ENCODE peak calls at places on chromosomes 6 and 20, in eight cellular contexts. V, J, Y, F, W, X, D and P are unnamed samples.

GRCh38 chr6:107098436-107099307 is 16.6 kb downstream of the BEND3 start:
- DNase-seq in V (no peak), J (peak), Y (no peak), F (no peak), W (peak), X (no peak), D (no peak), P (no peak)

GRCh38 chr6:169933839-169934698 is 182.6 kb downstream of the ERMARD start:
- DNase-seq in V (peak), J (no peak), Y (no peak), F (peak), W (no peak), X (no peak), D (no peak), P (no peak)

GRCh38 chr20:51493346-51493791 is 49.1 kb downstream of the NFATC2 start:
- DNase-seq in V (no peak), J (no peak), Y (no peak), F (no peak), W (no peak), X (peak), D (no peak), P (peak)

GRCh38 chr6:118281291-118281690 is 266.8 kb upstream of the PLN start:
- DNase-seq in V (no peak), J (peak), Y (no peak), F (no peak), W (no peak), X (no peak), D (no peak), P (no peak)

GRCh38 chr6:69232506-69233194 is 564.2 kb downstream of the LMBRD1 start:
- DNase-seq in V (peak), J (peak), Y (peak), F (peak), W (peak), X (no peak), D (peak), P (peak)

GRCh38 chr6:41712651-41713103 is 22.7 kb downstream of the TFEB start:
- DNase-seq in V (peak), J (no peak), Y (peak), F (no peak), W (no peak), X (no peak), D (peak), P (no peak)

GRCh38 chr20:20466341-20466879 is 98.5 kb downstream of the INSM1 start:
- DNase-seq in V (no peak), J (no peak), Y (peak), F (no peak), W (peak), X (no peak), D (no peak), P (no peak)

GRCh38 chr6:38688579-38689087 is 14.3 kb downstream of the GLO1 start:
- DNase-seq in V (no peak), J (peak), Y (peak), F (no peak), W (no peak), X (no peak), D (no peak), P (no peak)

GRCh38 chr6:168120390-168121307 is 41.6 kb upstream of the FRMD1 start:
- DNase-seq in V (no peak), J (peak), Y (no peak), F (no peak), W (peak), X (no peak), D (no peak), P (no peak)

GRCh38 chr6:105608711-105609374 is 206.0 kb upstream of the PREP start:
- DNase-seq in V (peak), J (no peak), Y (no peak), F (peak), W (peak), X (no peak), D (peak), P (no peak)

GRCh38 chr6:21928715-21929298 is 335.3 kb downstream of the SOX4 start:
- DNase-seq in V (no peak), J (no peak), Y (no peak), F (no peak), W (no peak), X (no peak), D (no peak), P (no peak)

GRCh38 chr6:108123516-108123929 is 42.3 kb upstream of the NR2E1 start:
- DNase-seq in V (no peak), J (peak), Y (no peak), F (no peak), W (no peak), X (no peak), D (no peak), P (no peak)

GRCh38 chr20:44776977-44777376 is 31.3 kb downstream of the KCNK15 start:
- DNase-seq in V (peak), J (peak), Y (peak), F (peak), W (peak), X (no peak), D (no peak), P (no peak)

GRCh38 chr6:113359155-113360140 is 497.7 kb upstream of the MARCKS start:
- DNase-seq in V (peak), J (no peak), Y (no peak), F (peak), W (peak), X (no peak), D (no peak), P (no peak)

GRCh38 chr20:20568604-20569205 is 143.7 kb downstream of the RALGAPA2 start:
- DNase-seq in V (peak), J (peak), Y (peak), F (peak), W (peak), X (no peak), D (peak), P (no peak)

GRCh38 chr6:159691133-159691962 is 1.7 kb downstream of the SOD2 start:
- DNase-seq in V (peak), J (no peak), Y (peak), F (peak), W (peak), X (no peak), D (peak), P (no peak)

GRCh38 chr6:11094411-11094851 is 797 bp downstream of the SMIM13 start:
- DNase-seq in V (peak), J (peak), Y (peak), F (peak), W (peak), X (peak), D (peak), P (no peak)

GRCh38 chr6:43335469-43335868 is 26.8 kb upstream of the CRIP3 start:
- DNase-seq in V (no peak), J (no peak), Y (no peak), F (no peak), W (no peak), X (no peak), D (no peak), P (no peak)

GRCh38 chr6:55108469-55109130 is 65.7 kb upstream of the HCRTR2 start:
- DNase-seq in V (no peak), J (peak), Y (no peak), F (no peak), W (no peak), X (no peak), D (no peak), P (no peak)

GRCh38 chr20:8812818-8813217 is 256.1 kb upstream of the PLCB4 start:
- DNase-seq in V (no peak), J (peak), Y (no peak), F (peak), W (no peak), X (no peak), D (no peak), P (no peak)

GRCh38 chr20:61598586-61598985 is 346.5 kb downstream of the CDH4 start:
- DNase-seq in V (no peak), J (no peak), Y (no peak), F (no peak), W (no peak), X (no peak), D (no peak), P (no peak)

GRCh38 chr6:131765081-131765852 is 42.6 kb upstream of the ENPP1 start:
- DNase-seq in V (no peak), J (peak), Y (no peak), F (no peak), W (peak), X (no peak), D (no peak), P (no peak)

GRCh38 chr20:21101453-21102251 is 4.5 kb downstream of the LINC00237 start:
- DNase-seq in V (no peak), J (peak), Y (peak), F (peak), W (no peak), X (no peak), D (no peak), P (no peak)

GRCh38 chr20:54624701-54625472 is 149.5 kb downstream of the DOK5 start:
- DNase-seq in V (no peak), J (peak), Y (no peak), F (no peak), W (no peak), X (no peak), D (no peak), P (no peak)

GRCh38 chr20:20212675-20213096 is 155.2 kb upstream of the INSM1 start:
- DNase-seq in V (no peak), J (no peak), Y (no peak), F (no peak), W (no peak), X (no peak), D (no peak), P (no peak)

GRCh38 chr6:26623339-26623859 is 26.6 kb downstream of the ABT1 start:
- DNase-seq in V (no peak), J (no peak), Y (no peak), F (no peak), W (no peak), X (no peak), D (no peak), P (no peak)

GRCh38 chr6:46983007-46983411 is 59.1 kb downstream of the ADGRF1 start:
- DNase-seq in V (no peak), J (peak), Y (no peak), F (peak), W (no peak), X (no peak), D (peak), P (no peak)

GRCh38 chr20:35617397-35618031 is 1.9 kb downstream of the SPAG4 start:
- DNase-seq in V (peak), J (peak), Y (peak), F (peak), W (peak), X (peak), D (peak), P (peak)

GRCh38 chr6:154653385-154653784 is 79.8 kb upstream of the SCAF8 start:
- DNase-seq in V (no peak), J (peak), Y (no peak), F (peak), W (peak), X (no peak), D (no peak), P (no peak)

GRCh38 chr6:15715060-15715459 is 52.2 kb upstream of the DTNBP1 start:
- DNase-seq in V (peak), J (no peak), Y (no peak), F (no peak), W (no peak), X (no peak), D (no peak), P (no peak)

GRCh38 chr20:10731190-10731955 is 57.6 kb upstream of the JAG1 start:
- DNase-seq in V (peak), J (no peak), Y (no peak), F (no peak), W (no peak), X (no peak), D (no peak), P (no peak)

GRCh38 chr6:49145280-49145679 is 317.8 kb downstream of the MMUT start:
- DNase-seq in V (no peak), J (no peak), Y (no peak), F (no peak), W (no peak), X (no peak), D (no peak), P (no peak)

GRCh38 chr6:53151676-53152075 is 3.0 kb upstream of the GCM1 start:
- DNase-seq in V (no peak), J (peak), Y (peak), F (peak), W (peak), X (no peak), D (no peak), P (no peak)

GRCh38 chr20:53984354-53984753 is 86.0 kb downstream of the BCAS1 start:
- DNase-seq in V (no peak), J (no peak), Y (no peak), F (no peak), W (no peak), X (no peak), D (no peak), P (no peak)